ENCODE peak calls at places on chromosomes 4 and X, in nine cellular contexts. M, O, Q, G, S, Z, W, J and B are unnamed samples.

GRCh38 chr4:13476152-13476551 is 8.0 kb downstream of the RAB28 start:
- DNase-seq in M (no peak), O (no peak), Q (no peak), G (no peak), S (no peak), Z (no peak), W (no peak), J (no peak), B (no peak)

GRCh38 chr4:72442147-72442546 is 126.9 kb downstream of the ADAMTS3 start:
- DNase-seq in M (no peak), O (no peak), Q (no peak), G (no peak), S (no peak), Z (no peak), W (no peak), J (no peak), B (no peak)

GRCh38 chr4:159042097-159042605 is 60.7 kb upstream of the RAPGEF2 start:
- DNase-seq in M (no peak), O (no peak), Q (no peak), G (no peak), S (peak), Z (peak), W (peak), J (no peak), B (no peak)

GRCh38 chr4:20760053-20760452 is 59.8 kb downstream of the PACRGL start:
- DNase-seq in M (peak), O (no peak), Q (no peak), G (no peak), S (peak), Z (peak), W (peak), J (no peak), B (no peak)

GRCh38 chr4:139014391-139015268 is 951 bp upstream of the NOCT start:
- DNase-seq in M (no peak), O (no peak), Q (no peak), G (no peak), S (peak), Z (no peak), W (peak), J (no peak), B (no peak)

GRCh38 chrX:2351999-2352995 is 148.5 kb downstream of the DHRSX start:
- DNase-seq in M (no peak), O (no peak), Q (no peak), G (no peak), S (peak), Z (no peak), W (peak), J (no peak), B (peak)

GRCh38 chr4:6119507-6120020 is 80.8 kb downstream of the JAKMIP1 start:
- DNase-seq in M (no peak), O (no peak), Q (no peak), G (no peak), S (no peak), Z (no peak), W (no peak), J (no peak), B (no peak)

GRCh38 chr4:40311811-40312346 is 23.3 kb upstream of the CHRNA9 start:
- DNase-seq in M (no peak), O (peak), Q (no peak), G (no peak), S (peak), Z (no peak), W (no peak), J (no peak), B (no peak)

GRCh38 chr4:101528526-101528925 is 181.2 kb upstream of the PPP3CA start:
- DNase-seq in M (no peak), O (no peak), Q (no peak), G (no peak), S (no peak), Z (no peak), W (peak), J (no peak), B (no peak)

GRCh38 chrX:125132274-125132673 is 187.4 kb upstream of the TEX13C start:
- DNase-seq in M (no peak), O (peak), Q (no peak), G (no peak), S (no peak), Z (peak), W (no peak), J (no peak), B (no peak)

GRCh38 chr4:100510551-100510950 is 7.3 kb downstream of the EMCN start:
- DNase-seq in M (no peak), O (no peak), Q (no peak), G (no peak), S (peak), Z (no peak), W (peak), J (no peak), B (no peak)

GRCh38 chrX:129642641-129643040 is 12.1 kb downstream of the APLN start:
- DNase-seq in M (no peak), O (no peak), Q (no peak), G (no peak), S (peak), Z (no peak), W (peak), J (no peak), B (no peak)

GRCh38 chrX:144637731-144638130 is 609.6 kb upstream of the SPANXN1 start:
- DNase-seq in M (no peak), O (no peak), Q (no peak), G (no peak), S (no peak), Z (no peak), W (no peak), J (no peak), B (no peak)

GRCh38 chrX:69088171-69088938 is 76.9 kb downstream of the PJA1 start:
- DNase-seq in M (no peak), O (no peak), Q (no peak), G (no peak), S (peak), Z (no peak), W (peak), J (no peak), B (no peak)

GRCh38 chr4:2248821-2249261 is 6.9 kb upstream of the HAUS3 start:
- DNase-seq in M (no peak), O (no peak), Q (peak), G (no peak), S (no peak), Z (no peak), W (no peak), J (peak), B (peak)

GRCh38 chr4:24067781-24068193 is 177.9 kb upstream of the PPARGC1A start:
- DNase-seq in M (no peak), O (no peak), Q (no peak), G (no peak), S (peak), Z (no peak), W (peak), J (peak), B (peak)

GRCh38 chr4:126647756-126648396 is 984.9 kb upstream of the INTU start:
- DNase-seq in M (no peak), O (no peak), Q (no peak), G (no peak), S (peak), Z (no peak), W (peak), J (no peak), B (no peak)

GRCh38 chr4:108651068-108651794 is 832 bp downstream of the OSTC start:
- DNase-seq in M (no peak), O (no peak), Q (no peak), G (no peak), S (peak), Z (peak), W (peak), J (no peak), B (no peak)